ENCODE peak calls at places on chromosome 21, in six cellular contexts. C is A673; R is ovary; X is tibial artery; W is CD4-positive, alpha-beta memory T cell; V is Peyer's patch. D is an unnamed sample.

GRCh38 chr21:40158356-40158755 is 291.1 kb downstream of the PCP4 start:
- DNase-seq in C (no peak), R (no peak), X (no peak), W (no peak), V (no peak), D (no peak)

GRCh38 chr21:37546949-37547614 is 180.5 kb downstream of the DYRK1A start:
- DNase-seq in C (peak; percentile 79), R (no peak), X (no peak), W (no peak), V (no peak), D (no peak)

GRCh38 chr21:17340081-17340480 is 172.8 kb upstream of the CXADR start:
- DNase-seq in C (no peak), R (no peak), X (no peak), W (no peak), V (no peak), D (no peak)

GRCh38 chr21:46037338-46038325 is 56.1 kb downstream of the COL6A1 start:
- DNase-seq in C (no peak), R (no peak), X (no peak), W (no peak), V (no peak), D (no peak)

GRCh38 chr21:45253180-45253579 is 34.5 kb downstream of the POFUT2 start:
- DNase-seq in C (no peak), R (no peak), X (no peak), W (no peak), V (no peak), D (no peak)

GRCh38 chr21:30255679-30256078 is 27.1 kb downstream of the KRTAP24-1 start:
- DNase-seq in C (no peak), R (no peak), X (no peak), W (no peak), V (no peak), D (no peak)

GRCh38 chr21:24197132-24197643 is 1410.1 kb downstream of the MRPL39 start:
- DNase-seq in C (no peak), R (no peak), X (no peak), W (no peak), V (no peak), D (peak; percentile 19)

GRCh38 chr21:44726803-44727202 is 15.4 kb upstream of the TSPEAR start:
- DNase-seq in C (no peak), R (no peak), X (no peak), W (no peak), V (peak; percentile 39), D (no peak)

GRCh38 chr21:45640001-45640887 is 3.3 kb upstream of the PCBP3 start:
- DNase-seq in C (no peak), R (no peak), X (no peak), W (no peak), V (peak; percentile 48), D (peak; percentile 48)

GRCh38 chr21:44378646-44379581 is 25.5 kb downstream of the TRPM2 start:
- DNase-seq in C (no peak), R (no peak), X (no peak), W (no peak), V (no peak), D (no peak)

GRCh38 chr21:28885853-28886177 is 106.9 kb downstream of the LTN1 start:
- DNase-seq in C (no peak), R (no peak), X (no peak), W (no peak), V (no peak), D (no peak)

GRCh38 chr21:28884976-28885852 is 107.5 kb downstream of the LTN1 start:
- DNase-seq in C (peak; percentile 95), R (peak; percentile 88), X (peak; percentile 86), W (peak; percentile 95), V (peak; percentile 90), D (peak; percentile 91)

GRCh38 chr21:28883931-28884330 is 108.7 kb downstream of the LTN1 start:
- DNase-seq in C (no peak), R (no peak), X (no peak), W (no peak), V (no peak), D (no peak)

GRCh38 chr21:28882345-28882744 is 110.3 kb downstream of the LTN1 start:
- DNase-seq in C (no peak), R (no peak), X (no peak), W (no peak), V (no peak), D (no peak)

DNA sequence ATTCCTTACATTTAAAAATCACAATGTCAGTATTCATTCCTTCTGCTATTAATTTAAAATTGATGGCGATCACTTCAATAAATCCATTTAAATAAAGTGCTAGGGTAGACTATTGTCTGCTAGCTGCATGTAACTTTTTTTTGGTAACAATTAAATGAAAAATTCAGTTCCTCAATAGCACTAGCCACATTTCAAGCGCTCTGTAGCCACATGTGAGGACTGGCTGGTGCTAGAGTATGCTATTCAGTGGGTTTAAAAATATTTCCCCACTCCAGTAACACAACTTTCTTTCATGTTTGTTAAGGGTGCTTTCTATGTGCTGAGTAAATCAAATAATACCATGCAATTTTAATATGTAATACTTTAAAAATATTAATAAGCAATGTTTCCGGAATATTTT is 108.2 kb downstream of the LTN1 start:
- DNase-seq in C (no peak), R (no peak), X (no peak), W (no peak), V (no peak), D (peak; percentile 32)
- H3K4me3 ChIP-seq in C (peak overlapping the region; percentile 51), R (peak overlapping the region; percentile 47), X (peak overlapping the region; percentile 57), W (peak overlapping the region; percentile 70), V (peak overlapping the region; percentile 53), D (peak overlapping the region; percentile 84)

DNA sequence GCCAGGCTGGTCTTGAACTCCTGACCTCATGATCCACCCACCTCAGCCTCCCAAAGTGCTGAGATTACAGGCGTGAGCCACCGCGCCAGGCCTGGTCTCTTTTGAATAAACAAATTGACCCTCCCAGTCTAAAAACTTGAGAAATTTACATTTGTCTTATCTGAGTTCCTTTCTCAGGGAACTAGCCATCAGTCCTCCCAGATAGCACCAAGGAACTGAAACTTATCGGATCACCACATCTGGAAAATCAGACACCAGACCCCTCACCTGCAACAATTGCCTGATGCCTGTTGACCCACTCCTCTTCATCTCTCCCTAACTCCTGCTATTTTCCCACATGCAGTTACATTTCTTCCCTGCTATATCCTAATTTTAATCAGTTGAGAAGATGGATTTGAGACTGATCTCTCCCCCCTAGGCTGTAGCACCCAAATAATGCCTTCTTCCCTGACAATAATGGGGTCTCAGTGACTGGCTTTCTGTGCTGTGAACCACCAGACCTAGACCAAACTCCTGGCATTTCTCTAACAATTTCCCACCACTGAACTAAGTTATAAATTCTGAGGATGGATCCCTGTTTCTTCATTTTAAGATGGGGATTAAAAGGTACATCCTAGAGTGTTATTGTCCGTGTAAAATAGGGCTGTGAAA is 951 bp upstream of the CBR1 start:
- DNase-seq in C (no peak), R (no peak), X (no peak), W (no peak), V (no peak), D (no peak)
- H3K27ac ChIP-seq in C (peak overlapping the region; percentile 57), R (peak overlapping the region; percentile 75), X (peak overlapping the region; percentile 76), W (no peak overlapping the region), V (peak overlapping the region; percentile 91), D (no peak overlapping the region)

GRCh38 chr21:26686705-26687104 is 113.6 kb upstream of the CYYR1 start:
- DNase-seq in C (no peak), R (no peak), X (no peak), W (no peak), V (no peak), D (no peak)
- H3K4me3 ChIP-seq in C (no peak overlapping the region), R (no peak overlapping the region), X (no peak overlapping the region), W (no peak overlapping the region), V (no peak overlapping the region), D (no peak overlapping the region)

GRCh38 chr21:34109075-34109474 is 35.7 kb downstream of the MRPS6 start:
- DNase-seq in C (no peak), R (no peak), X (no peak), W (no peak), V (no peak), D (no peak)
- H3K27ac ChIP-seq in C (no peak overlapping the region), R (no peak overlapping the region), X (peak overlapping the region; percentile 32), W (no peak overlapping the region), V (no peak overlapping the region), D (no peak overlapping the region)

DNA sequence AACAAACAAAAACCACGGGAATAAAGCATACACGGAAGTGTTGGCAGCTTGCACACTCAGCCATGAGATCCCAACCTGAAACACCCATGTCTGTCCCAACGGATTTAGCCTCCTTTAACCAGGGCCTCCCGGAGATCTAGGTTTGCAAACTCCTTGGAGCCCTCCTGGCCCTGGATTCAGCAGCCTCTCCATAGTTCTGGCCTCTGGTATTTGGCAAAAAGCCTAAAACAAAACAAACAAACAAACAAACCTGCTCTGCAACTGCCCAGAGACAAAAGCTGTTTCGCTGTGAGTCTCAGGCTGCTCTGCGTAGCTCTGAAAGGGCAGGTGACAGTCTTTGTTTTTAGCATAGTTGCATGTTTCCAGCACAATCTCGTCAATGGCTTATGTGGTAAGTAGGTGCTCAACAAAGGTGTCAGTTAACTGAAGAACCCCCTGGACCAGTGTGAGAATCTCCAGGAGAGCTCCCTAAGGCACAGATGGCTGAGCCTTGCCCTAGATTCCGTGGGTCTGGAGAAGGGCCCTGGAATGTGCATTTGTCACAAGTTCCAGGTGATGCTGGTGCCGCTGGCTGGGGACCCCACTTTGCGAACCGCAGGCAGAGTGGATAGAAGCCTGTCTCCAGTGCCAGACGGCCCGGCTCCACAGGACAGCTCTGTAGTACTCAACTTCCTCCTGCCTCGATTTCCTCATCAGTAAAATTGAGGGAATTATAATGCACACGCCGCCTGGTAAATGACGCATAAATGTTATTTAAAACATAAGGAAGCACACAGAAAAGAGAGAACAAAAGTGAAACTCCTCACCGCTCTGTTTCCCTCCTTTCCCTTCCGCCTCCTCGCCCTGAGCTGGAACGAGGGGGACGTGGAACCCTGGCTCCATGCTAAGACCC is 86.2 kb downstream of the RIPK4 start:
- DNase-seq in C (no peak), R (no peak), X (no peak), W (no peak), V (no peak), D (peak; percentile 30)
- H3K4me3 ChIP-seq in C (no peak overlapping the region), R (no peak overlapping the region), X (no peak overlapping the region), W (no peak overlapping the region), V (no peak overlapping the region), D (peak overlapping the region; percentile 58)

DNA sequence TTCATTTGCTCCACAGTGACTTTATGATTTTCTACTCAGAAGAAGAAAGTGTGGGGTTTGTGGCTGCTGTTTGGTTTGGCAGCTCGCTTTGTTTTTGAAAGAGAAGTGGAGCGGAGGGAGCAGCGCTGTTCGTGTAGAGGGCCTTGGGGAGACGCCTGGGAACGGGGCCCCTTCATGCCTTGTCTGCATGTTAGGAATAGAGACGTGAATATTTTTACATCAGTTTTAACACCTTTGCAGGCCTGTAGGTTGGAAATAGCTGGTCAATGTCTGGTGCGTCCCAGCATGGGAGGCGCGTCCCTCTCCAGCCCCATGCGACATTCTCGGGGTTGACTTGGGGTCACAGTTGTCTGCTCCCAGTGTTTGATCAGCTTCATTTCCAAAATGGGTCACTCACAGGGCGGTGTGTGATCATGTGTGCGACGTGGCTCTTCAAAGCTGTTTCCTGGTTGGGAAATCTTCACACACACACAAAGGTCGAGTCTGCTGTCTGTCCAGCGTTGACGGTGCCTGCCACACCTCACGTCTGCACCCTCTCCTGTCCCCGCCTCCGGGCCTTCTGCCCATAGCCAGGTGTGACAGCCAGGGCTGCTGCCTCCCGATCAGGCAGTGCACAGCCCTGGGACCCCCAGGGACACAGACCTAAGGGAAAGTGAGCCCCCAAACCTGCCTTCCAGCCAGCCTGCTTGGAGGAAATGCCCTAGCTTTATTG is 149.2 kb downstream of the PSMG1 start:
- DNase-seq in C (no peak), R (peak; percentile 39), X (no peak), W (no peak), V (peak; percentile 90), D (no peak)
- H3K27ac ChIP-seq in C (no peak overlapping the region), R (peak overlapping the region; percentile 5), X (peak overlapping the region; percentile 3), W (no peak overlapping the region), V (peak overlapping the region; percentile 80), D (no peak overlapping the region)

GRCh38 chr21:31257265-31257664 is 86.8 kb downstream of the TIAM1 start:
- DNase-seq in C (no peak), R (no peak), X (no peak), W (no peak), V (no peak), D (no peak)
- H3K4me3 ChIP-seq in C (no peak overlapping the region), R (no peak overlapping the region), X (no peak overlapping the region), W (no peak overlapping the region), V (no peak overlapping the region), D (no peak overlapping the region)

D was measured in MM.1S.